ENCODE peak calls at places on chromosomes 4 and X, in six cellular contexts. One of them, this sample, is unnamed.

GRCh38 chrX:12174358-12174757 is 36.1 kb downstream of the FRMPD4 start:
- DNase-seq in Calu3: no peak
- DNase-seq in GM04504: no peak
- DNase-seq in fibroblast of lung: peak; percentile 46
- DNase-seq in SHP77: no peak
- DNase-seq in EH: peak; percentile 16
- DNase-seq in this sample: no peak

GRCh38 chr4:70842761-70843435 is 3.2 kb upstream of the GRSF1 start:
- DNase-seq in Calu3: no peak
- DNase-seq in fibroblast of lung: no peak
- DNase-seq in GM04504: no peak
- DNase-seq in SHP77: no peak
- DNase-seq in EH: no peak
- DNase-seq in this sample: no peak

GRCh38 chr4:128582319-128582948 is 227.1 kb upstream of the JADE1 start:
- DNase-seq in Calu3: no peak
- DNase-seq in SHP77: no peak
- DNase-seq in fibroblast of lung: no peak
- DNase-seq in EH: no peak
- DNase-seq in GM04504: no peak
- DNase-seq in this sample: no peak

GRCh38 chr4:20995591-20995990 is 295.3 kb downstream of the PACRGL start:
- DNase-seq in GM04504: no peak
- DNase-seq in SHP77: no peak
- DNase-seq in EH: no peak
- DNase-seq in fibroblast of lung: no peak
- DNase-seq in Calu3: no peak
- DNase-seq in this sample: no peak

GRCh38 chr4:73450398-73451004 is 14.5 kb downstream of the AFP start:
- DNase-seq in GM04504: peak; percentile 75
- DNase-seq in Calu3: peak; percentile 1
- DNase-seq in EH: peak; percentile 92
- DNase-seq in SHP77: peak; percentile 84
- DNase-seq in fibroblast of lung: peak; percentile 83
- DNase-seq in this sample: no peak

GRCh38 chr4:53592128-53592527 is 842 bp upstream of the LNX1 start:
- DNase-seq in fibroblast of lung: peak; percentile 14
- DNase-seq in SHP77: no peak
- DNase-seq in EH: no peak
- DNase-seq in Calu3: no peak
- DNase-seq in GM04504: no peak
- DNase-seq in this sample: peak; percentile 19

GRCh38 chrX:110394653-110395052 is 36.0 kb downstream of the RTL9 start:
- DNase-seq in fibroblast of lung: peak; percentile 77
- DNase-seq in EH: peak; percentile 88
- DNase-seq in Calu3: no peak
- DNase-seq in GM04504: no peak
- DNase-seq in SHP77: no peak
- DNase-seq in this sample: no peak

GRCh38 chr4:80925293-80925692 is 105.2 kb upstream of the BMP3 start:
- DNase-seq in Calu3: no peak
- DNase-seq in SHP77: no peak
- DNase-seq in GM04504: no peak
- DNase-seq in fibroblast of lung: no peak
- DNase-seq in EH: no peak
- DNase-seq in this sample: no peak

GRCh38 chr4:80362578-80363181 is 27.1 kb downstream of the CFAP299 start:
- DNase-seq in GM04504: no peak
- DNase-seq in SHP77: peak; percentile 46
- DNase-seq in fibroblast of lung: peak; percentile 58
- DNase-seq in Calu3: peak; percentile 59
- DNase-seq in EH: peak; percentile 40
- DNase-seq in this sample: peak; percentile 45

GRCh38 chr4:3780347-3781171 is 14.4 kb downstream of the ADRA2C start:
- DNase-seq in Calu3: peak; percentile 84
- DNase-seq in GM04504: no peak
- DNase-seq in EH: no peak
- DNase-seq in fibroblast of lung: no peak
- DNase-seq in SHP77: no peak
- DNase-seq in this sample: no peak

GRCh38 chr4:7009591-7009990 is 33.6 kb upstream of the TADA2B start:
- DNase-seq in GM04504: no peak
- DNase-seq in EH: no peak
- DNase-seq in Calu3: no peak
- DNase-seq in fibroblast of lung: no peak
- DNase-seq in SHP77: no peak
- DNase-seq in this sample: no peak

GRCh38 chr4:108030332-108030731 is 40.6 kb downstream of the HADH start:
- DNase-seq in fibroblast of lung: peak; percentile 73
- DNase-seq in Calu3: peak; percentile 13
- DNase-seq in GM04504: peak; percentile 60
- DNase-seq in SHP77: peak; percentile 43
- DNase-seq in EH: peak; percentile 68
- DNase-seq in this sample: peak; percentile 66

GRCh38 chrX:119672252-119672825 is 20.6 kb downstream of the SEPTIN6 start:
- DNase-seq in GM04504: no peak
- DNase-seq in Calu3: peak; percentile 19
- DNase-seq in fibroblast of lung: peak; percentile 61
- DNase-seq in EH: no peak
- DNase-seq in SHP77: peak; percentile 68
- DNase-seq in this sample: no peak

GRCh38 chr4:39464886-39465501 is 6.1 kb downstream of the LIAS start:
- DNase-seq in fibroblast of lung: peak; percentile 86
- DNase-seq in Calu3: no peak
- DNase-seq in GM04504: peak; percentile 56
- DNase-seq in SHP77: no peak
- DNase-seq in EH: peak; percentile 77
- DNase-seq in this sample: no peak

This sample was measured in retina.